ENCODE peak calls at places on chromosomes 11 and 22, in four cellular contexts. Q, V, A and X are unnamed samples.

GRCh38 chr11:118620529-118621070 is 13.2 kb downstream of the PHLDB1 start:
- DNase-seq in Q (no peak), V (no peak), A (peak; percentile 90), X (peak; percentile 80)

GRCh38 chr11:93652161-93652597 is 9.3 kb upstream of the CEP295 start:
- DNase-seq in V (no peak), Q (no peak), A (peak; percentile 17), X (peak; percentile 26)

GRCh38 chr22:25448435-25449051 is 115.9 kb upstream of the GRK3 start:
- DNase-seq in Q (no peak), A (no peak), V (no peak), X (peak; percentile 38)

GRCh38 chr11:104003491-104003890 is 32.9 kb upstream of the DDI1 start:
- DNase-seq in A (no peak), Q (no peak), V (no peak), X (no peak)

GRCh38 chr11:105738972-105739574 is 129.2 kb downstream of the GRIA4 start:
- DNase-seq in V (no peak), A (no peak), Q (no peak), X (no peak)

GRCh38 chr22:28594784-28595324 is 84.8 kb downstream of the TTC28 start:
- DNase-seq in V (no peak), A (peak; percentile 54), Q (no peak), X (peak; percentile 16)

GRCh38 chr11:15233386-15233785 is 118.7 kb downstream of the INSC start:
- DNase-seq in A (no peak), V (no peak), Q (no peak), X (no peak)

GRCh38 chr11:5004429-5005274 is 10.0 kb downstream of the OR51L1 start:
- DNase-seq in A (peak; percentile 36), Q (peak; percentile 52), V (no peak), X (peak; percentile 29)

GRCh38 chr11:92834296-92835020 is 135.0 kb upstream of the MTNR1B start:
- DNase-seq in Q (no peak), V (no peak), A (no peak), X (no peak)

GRCh38 chr11:24386551-24387404 is 110.1 kb upstream of the LUZP2 start:
- DNase-seq in Q (no peak), V (no peak), A (peak; percentile 12), X (no peak)

GRCh38 chr11:77730789-77731188 is 89.7 kb downstream of the RSF1 start:
- DNase-seq in V (no peak), A (no peak), Q (no peak), X (no peak)
- TF ChIP-seq CREM in V (no peak), A (no peak), Q (no peak), X (no peak)

GRCh38 chr22:48651036-48651890 is 1176.4 kb downstream of the BRD1 start:
- DNase-seq in V (no peak), A (no peak), Q (no peak), X (no peak)

GRCh38 chr22:48649466-48649865 is 1178.2 kb downstream of the BRD1 start:
- DNase-seq in V (no peak), A (no peak), Q (no peak), X (no peak)

GRCh38 chr22:48651981-48652538 is 1175.6 kb downstream of the BRD1 start:
- DNase-seq in A (no peak), V (no peak), Q (no peak), X (no peak)

GRCh38 chr22:48649031-48649430 is 1178.6 kb downstream of the BRD1 start:
- DNase-seq in A (no peak), Q (no peak), V (no peak), X (no peak)

DNA sequence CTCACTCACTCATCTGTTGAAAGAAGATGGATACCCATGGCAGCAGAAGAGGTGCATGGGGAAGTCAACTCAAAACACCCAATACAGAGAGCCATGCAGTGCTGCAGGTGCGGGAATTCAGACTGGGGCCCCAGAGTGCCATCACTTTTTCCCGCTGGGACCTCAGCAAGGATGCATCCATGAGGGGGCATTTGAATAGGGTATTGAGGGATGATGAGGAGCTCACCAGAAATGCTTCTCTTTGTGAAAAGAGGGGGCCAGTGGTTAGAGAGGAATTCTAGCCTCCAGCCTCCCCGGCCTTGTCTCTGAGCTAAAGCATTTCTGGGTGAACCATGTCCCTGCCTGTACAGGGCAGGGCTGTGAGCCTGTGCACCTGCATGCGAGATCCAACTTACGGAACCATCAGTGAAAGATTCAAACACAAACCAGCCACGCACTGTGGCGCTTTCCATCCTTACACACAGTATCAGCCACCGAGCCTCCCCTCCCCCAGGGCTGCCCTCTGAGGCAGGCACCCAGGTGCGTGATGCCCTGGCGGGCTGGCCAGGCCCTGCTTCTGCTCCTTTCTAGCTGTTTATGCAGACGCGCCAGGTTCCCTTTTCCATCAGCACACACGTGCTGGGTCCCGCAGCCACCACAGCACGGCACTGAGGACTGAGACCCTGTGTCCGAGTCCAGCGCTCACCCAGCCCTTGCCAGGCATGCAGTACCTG is 1177.2 kb downstream of the BRD1 start:
- DNase-seq in A (no peak), Q (no peak), V (no peak), X (no peak)
- TF ChIP-seq ATF3 in A (no peak), Q (no peak), V (no peak), X (no peak)

GRCh38 chr11:130102457-130103249 is 33.0 kb downstream of the APLP2 start:
- DNase-seq in Q (no peak), V (no peak), A (no peak), X (no peak)

GRCh38 chr11:130106381-130106780 is 36.7 kb downstream of the APLP2 start:
- DNase-seq in A (no peak), V (no peak), Q (no peak), X (no peak)

GRCh38 chr11:130101661-130102060 is 32.0 kb downstream of the APLP2 start:
- DNase-seq in V (no peak), A (no peak), Q (no peak), X (no peak)

GRCh38 chr11:130099356-130099755 is 29.7 kb downstream of the APLP2 start:
- DNase-seq in Q (no peak), V (no peak), A (no peak), X (no peak)

DNA sequence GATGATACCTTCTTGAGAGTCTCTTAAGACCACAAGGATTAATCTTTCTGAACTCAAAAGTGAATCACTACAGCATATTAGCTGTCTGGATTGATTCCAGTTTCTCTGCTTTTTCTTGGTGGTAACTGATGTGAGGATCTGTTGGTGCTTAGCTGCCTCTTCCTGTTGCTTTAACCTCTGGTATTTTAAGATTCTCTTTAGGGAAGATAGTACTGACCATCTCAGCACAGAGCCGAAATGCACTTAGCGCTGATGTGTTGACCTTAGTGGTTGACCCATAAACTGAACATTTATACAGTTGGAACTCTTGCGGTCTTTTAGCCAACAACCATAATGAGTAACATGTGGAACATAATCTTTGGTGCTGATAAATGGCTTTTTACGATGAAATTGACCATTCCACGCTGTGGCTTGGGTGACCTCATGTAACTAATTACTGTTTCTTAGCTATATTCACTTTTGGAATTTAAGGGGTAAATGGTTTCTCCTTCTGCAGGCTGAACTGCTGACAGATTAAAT is 33.7 kb downstream of the APLP2 start:
- DNase-seq in V (no peak), A (no peak), Q (no peak), X (no peak)
- TF ChIP-seq CREM in V (no peak), A (no peak), Q (no peak), X (no peak)

DNA sequence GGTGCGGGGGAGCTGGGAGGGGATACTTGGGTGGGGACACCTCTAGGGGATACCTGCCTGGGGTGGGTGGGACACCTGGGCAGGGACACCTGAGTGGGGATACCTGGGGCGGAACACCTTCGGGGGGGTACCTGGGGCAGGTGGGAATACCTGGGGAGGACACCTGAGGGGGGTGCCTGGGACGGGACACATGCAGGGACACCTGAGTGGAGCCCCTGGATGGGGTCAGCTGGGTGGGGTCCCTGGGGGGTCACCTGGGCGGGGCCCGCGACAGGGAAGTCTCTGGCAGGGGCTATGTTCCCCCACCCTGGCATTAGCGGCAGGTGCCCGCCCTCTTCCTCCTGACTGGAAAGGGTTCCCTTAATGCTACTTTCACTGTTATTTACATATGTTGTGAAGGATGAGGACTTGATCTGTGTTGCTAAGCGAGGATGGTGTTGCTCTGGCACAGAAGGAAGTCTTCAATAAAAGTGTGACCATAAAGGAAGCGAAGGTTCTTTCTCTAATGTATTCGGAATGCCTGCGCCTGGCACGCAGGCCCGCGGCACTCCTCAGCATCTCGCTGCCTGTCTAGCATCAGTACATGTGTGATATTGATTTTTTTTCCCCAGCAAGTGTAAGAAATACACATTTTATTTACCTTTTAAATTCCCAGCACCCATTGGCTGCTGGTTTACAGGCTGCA is 801.7 kb downstream of the BRD1 start:
- DNase-seq in V (no peak), A (no peak), Q (no peak), X (no peak)
- TF ChIP-seq ATF3 in V (no peak), A (no peak), Q (no peak), X (no peak)

DNA sequence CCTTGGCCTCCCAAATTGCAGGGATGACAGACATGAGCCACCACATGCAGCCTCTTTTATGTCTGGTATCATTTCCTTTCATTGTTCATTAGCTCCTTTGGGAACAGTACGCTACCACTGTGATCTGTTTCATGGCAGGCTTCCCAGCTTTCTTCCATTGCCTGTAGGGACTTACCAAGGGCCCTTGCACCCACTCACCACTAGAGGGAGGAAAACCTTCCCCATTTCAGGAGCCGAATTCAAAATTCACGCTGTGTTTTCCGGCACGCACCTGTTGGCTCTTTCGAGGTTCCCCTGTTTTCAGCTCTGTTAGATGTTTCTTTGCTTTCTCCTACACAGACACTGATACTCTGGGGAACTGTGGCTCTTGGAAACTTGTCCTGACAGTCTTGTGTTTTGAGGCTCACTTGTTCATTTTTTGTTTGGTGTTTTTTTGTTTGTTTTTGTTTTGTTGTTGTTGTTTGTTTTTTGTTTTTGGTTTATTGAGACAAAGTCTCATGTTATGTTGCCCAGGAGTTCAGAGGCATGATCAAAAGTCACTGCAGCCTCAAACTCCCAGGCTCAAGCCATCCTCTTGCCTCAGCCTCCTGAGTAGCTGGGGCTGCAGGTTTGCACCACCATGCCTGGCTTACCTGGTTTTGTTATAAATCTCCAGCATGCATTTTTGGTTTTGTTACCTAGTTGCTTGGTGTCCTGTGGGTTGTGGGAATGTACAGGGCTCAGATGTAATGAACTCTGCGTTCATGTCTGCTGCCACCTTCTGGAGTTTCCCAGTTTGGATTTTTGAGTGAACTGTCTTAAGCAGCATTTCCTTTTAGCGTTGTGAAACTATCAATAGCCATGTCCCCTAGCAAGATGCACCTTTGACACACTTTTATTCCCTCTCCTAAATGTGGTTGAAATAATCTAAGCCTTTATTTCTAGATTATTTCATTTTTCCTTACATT is 2.3 kb downstream of the KRTAP5-11 start:
- DNase-seq in Q (peak; percentile 63), A (peak; percentile 58), V (no peak), X (peak; percentile 72)
- TF ChIP-seq CREM in Q (no peak), A (no peak), V (no peak), X (no peak)

DNA sequence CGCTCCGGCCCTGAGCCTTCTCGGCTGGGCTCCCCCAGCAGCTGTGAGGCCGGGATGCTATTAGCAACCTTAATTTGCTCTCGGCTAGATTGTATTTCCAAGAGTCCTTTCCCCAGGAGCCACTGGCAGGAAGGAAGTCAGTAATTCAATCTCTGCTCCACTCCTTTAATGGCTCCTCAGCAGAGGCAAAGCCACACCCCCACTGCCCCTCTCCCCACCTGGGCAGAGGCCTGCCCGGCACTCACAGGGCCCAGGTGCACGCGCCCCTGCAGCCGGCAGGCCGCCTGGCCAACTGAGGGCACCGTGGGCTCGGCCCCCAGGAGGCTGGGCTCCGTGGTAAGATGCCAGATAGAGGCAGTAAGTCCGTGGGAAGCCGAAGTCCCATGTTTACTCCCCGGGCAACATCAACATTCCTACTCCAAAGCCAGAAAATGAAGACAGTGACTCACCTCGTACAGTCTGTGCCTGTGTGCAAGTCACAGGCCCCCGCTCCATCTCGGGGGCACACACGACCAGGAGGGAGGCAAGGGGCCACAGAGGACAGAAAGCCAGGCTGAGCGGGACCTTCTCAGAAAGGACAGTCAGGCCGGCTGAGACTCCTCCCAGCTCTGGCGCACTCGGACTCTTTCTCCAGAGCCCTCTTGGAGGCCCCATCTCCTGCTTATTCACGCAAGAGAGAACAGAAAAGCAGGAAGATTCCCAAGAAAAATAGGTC is 5.1 kb downstream of the IGSF9B start:
- DNase-seq in V (no peak), Q (peak; percentile 52), A (no peak), X (no peak)
- TF ChIP-seq ATF3 in V (no peak), Q (no peak), A (no peak), X (no peak)